ENCODE peak calls at places on chromosomes 3 and 15, in six cellular contexts. One of them, this sample, is unnamed.

GRCh38 chr3:23071758-23072157 is 131.4 kb upstream of the UBE2E2 start:
- DNase-seq in mesendoderm: no peak
- DNase-seq in mesenchymal stem cell: no peak
- DNase-seq in H9: no peak
- DNase-seq in PC-3: no peak
- DNase-seq in mammary epithelial cell: no peak
- DNase-seq in this sample: no peak

GRCh38 chr3:46516521-46516920 is 18.7 kb downstream of the RTP3 start:
- DNase-seq in mesenchymal stem cell: no peak
- DNase-seq in H9: no peak
- DNase-seq in PC-3: no peak
- DNase-seq in mammary epithelial cell: no peak
- DNase-seq in mesendoderm: no peak
- DNase-seq in this sample: no peak

GRCh38 chr3:184631339-184631965 is 69.9 kb downstream of the EPHB3 start:
- DNase-seq in PC-3: no peak
- DNase-seq in mesendoderm: no peak
- DNase-seq in mammary epithelial cell: no peak
- DNase-seq in mesenchymal stem cell: no peak
- DNase-seq in H9: no peak
- DNase-seq in this sample: no peak

GRCh38 chr3:197795200-197795599 is 4.1 kb downstream of the LRCH3 start:
- DNase-seq in mammary epithelial cell: peak; percentile 71
- DNase-seq in mesendoderm: no peak
- DNase-seq in PC-3: peak; percentile 66
- DNase-seq in mesenchymal stem cell: peak; percentile 66
- DNase-seq in H9: no peak
- DNase-seq in this sample: peak; percentile 32

GRCh38 chr3:21729888-21730459 is 21.0 kb downstream of the ZNF385D start:
- DNase-seq in mammary epithelial cell: peak; percentile 68
- DNase-seq in mesenchymal stem cell: no peak
- DNase-seq in mesendoderm: no peak
- DNase-seq in PC-3: no peak
- DNase-seq in H9: no peak
- DNase-seq in this sample: no peak

GRCh38 chr3:49701388-49702077 is 12.2 kb downstream of the RNF123 start:
- DNase-seq in mesenchymal stem cell: no peak
- DNase-seq in mammary epithelial cell: no peak
- DNase-seq in H9: peak; percentile 74
- DNase-seq in PC-3: no peak
- DNase-seq in mesendoderm: peak; percentile 57
- DNase-seq in this sample: no peak

GRCh38 chr15:80929689-80930088 is 59.9 kb downstream of the MESD start:
- DNase-seq in H9: no peak
- DNase-seq in mesenchymal stem cell: no peak
- DNase-seq in mesendoderm: no peak
- DNase-seq in PC-3: no peak
- DNase-seq in mammary epithelial cell: peak; percentile 12
- DNase-seq in this sample: peak; percentile 88

GRCh38 chr3:46517016-46517770 is 19.4 kb downstream of the RTP3 start:
- DNase-seq in H9: no peak
- DNase-seq in mesenchymal stem cell: peak; percentile 85
- DNase-seq in PC-3: peak; percentile 97
- DNase-seq in mesendoderm: no peak
- DNase-seq in mammary epithelial cell: peak; percentile 92
- DNase-seq in this sample: peak; percentile 90

GRCh38 chr3:19254189-19254588 is 105.9 kb downstream of the KCNH8 start:
- DNase-seq in mammary epithelial cell: no peak
- DNase-seq in mesenchymal stem cell: no peak
- DNase-seq in H9: no peak
- DNase-seq in mesendoderm: no peak
- DNase-seq in PC-3: no peak
- DNase-seq in this sample: no peak

DNA sequence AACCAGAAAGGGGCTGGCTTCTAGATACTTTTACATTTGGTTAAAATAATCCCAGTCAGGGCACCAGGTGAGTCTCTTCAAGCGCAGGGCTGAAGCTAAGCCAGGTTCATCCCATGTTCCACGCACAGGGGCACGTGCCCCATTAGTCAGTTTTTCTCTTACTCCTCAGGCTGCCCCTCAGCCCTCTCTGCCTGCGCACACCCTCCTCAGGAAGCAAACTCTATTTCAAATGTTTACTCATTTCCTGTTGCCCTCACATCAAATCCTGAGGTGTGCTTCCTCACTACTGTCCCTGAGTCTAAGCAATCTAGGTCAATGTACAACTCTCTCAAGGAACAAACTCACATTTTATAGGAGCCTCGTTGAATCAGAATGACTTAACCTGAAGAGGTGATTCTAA is 48.5 kb downstream of the THBS1 start:
- DNase-seq in mesendoderm: no peak
- DNase-seq in H9: no peak
- DNase-seq in mesenchymal stem cell: peak; percentile 46
- DNase-seq in PC-3: peak; percentile 84
- DNase-seq in mammary epithelial cell: peak; percentile 79
- DNase-seq in this sample: peak; percentile 63
- H3K9ac ChIP-seq in mesendoderm: no peak overlapping the region
- H3K9ac ChIP-seq in H9: no peak overlapping the region
- H3K9ac ChIP-seq in mesenchymal stem cell: no peak overlapping the region
- H3K9ac ChIP-seq in PC-3: peak overlapping the region; percentile 23
- H3K9ac ChIP-seq in mammary epithelial cell: no peak overlapping the region
- H3K9ac ChIP-seq in this sample: no peak overlapping the region

GRCh38 chr15:75058127-75058905 is 34.9 kb downstream of the PPCDC start:
- DNase-seq in mammary epithelial cell: no peak
- DNase-seq in H9: no peak
- DNase-seq in PC-3: peak; percentile 23
- DNase-seq in mesendoderm: peak; percentile 96
- DNase-seq in mesenchymal stem cell: no peak
- DNase-seq in this sample: peak; percentile 63
- H3K9ac ChIP-seq in mammary epithelial cell: no peak overlapping the region
- H3K9ac ChIP-seq in H9: no peak overlapping the region
- H3K9ac ChIP-seq in PC-3: no peak overlapping the region
- H3K9ac ChIP-seq in mesendoderm: peak overlapping the region; percentile 13
- H3K9ac ChIP-seq in mesenchymal stem cell: no peak overlapping the region
- H3K9ac ChIP-seq in this sample: no peak overlapping the region

GRCh38 chr3:42408156-42408555 is 2.3 kb downstream of the LYZL4 start:
- DNase-seq in PC-3: no peak
- DNase-seq in H9: no peak
- DNase-seq in mammary epithelial cell: no peak
- DNase-seq in mesendoderm: no peak
- DNase-seq in mesenchymal stem cell: no peak
- DNase-seq in this sample: no peak

GRCh38 chr3:42412526-42413155 is 2.2 kb upstream of the LYZL4 start:
- DNase-seq in H9: no peak
- DNase-seq in mesenchymal stem cell: no peak
- DNase-seq in mesendoderm: no peak
- DNase-seq in mammary epithelial cell: no peak
- DNase-seq in PC-3: no peak
- DNase-seq in this sample: no peak

GRCh38 chr3:42410362-42410761 is at the start of gene LYZL4:
- DNase-seq in mammary epithelial cell: no peak
- DNase-seq in mesenchymal stem cell: no peak
- DNase-seq in mesendoderm: no peak
- DNase-seq in H9: no peak
- DNase-seq in PC-3: no peak
- DNase-seq in this sample: no peak

GRCh38 chr3:42406727-42407450 is 3.5 kb downstream of the LYZL4 start:
- DNase-seq in mesenchymal stem cell: no peak
- DNase-seq in mammary epithelial cell: no peak
- DNase-seq in H9: no peak
- DNase-seq in mesendoderm: no peak
- DNase-seq in PC-3: no peak
- DNase-seq in this sample: no peak

DNA sequence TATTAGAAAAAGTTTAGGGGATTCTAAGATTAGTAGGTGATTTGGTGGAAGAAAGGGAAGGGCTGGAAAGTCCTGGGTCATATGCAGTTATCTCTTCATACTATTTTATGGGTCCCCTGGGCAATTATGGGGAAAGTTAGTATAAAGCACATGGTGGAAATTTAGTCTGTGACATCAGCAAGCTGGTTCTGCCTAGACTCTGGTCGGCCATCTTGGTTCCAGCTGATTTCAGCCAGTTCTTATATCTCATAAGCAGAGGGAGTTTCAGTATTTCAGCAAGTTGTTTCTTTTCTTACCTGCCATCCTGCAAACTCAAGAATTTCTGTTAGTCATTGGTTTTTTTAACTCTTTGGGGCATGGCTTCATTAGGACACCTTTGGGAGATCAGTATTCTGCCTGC is 1.0 kb upstream of the LYZL4 start:
- DNase-seq in PC-3: no peak
- DNase-seq in mammary epithelial cell: no peak
- DNase-seq in mesendoderm: no peak
- DNase-seq in mesenchymal stem cell: no peak
- DNase-seq in H9: no peak
- DNase-seq in this sample: no peak
- H3K9ac ChIP-seq in PC-3: no peak overlapping the region
- H3K9ac ChIP-seq in mammary epithelial cell: no peak overlapping the region
- H3K9ac ChIP-seq in mesendoderm: no peak overlapping the region
- H3K9ac ChIP-seq in mesenchymal stem cell: no peak overlapping the region
- H3K9ac ChIP-seq in H9: no peak overlapping the region
- H3K9ac ChIP-seq in this sample: no peak overlapping the region

DNA sequence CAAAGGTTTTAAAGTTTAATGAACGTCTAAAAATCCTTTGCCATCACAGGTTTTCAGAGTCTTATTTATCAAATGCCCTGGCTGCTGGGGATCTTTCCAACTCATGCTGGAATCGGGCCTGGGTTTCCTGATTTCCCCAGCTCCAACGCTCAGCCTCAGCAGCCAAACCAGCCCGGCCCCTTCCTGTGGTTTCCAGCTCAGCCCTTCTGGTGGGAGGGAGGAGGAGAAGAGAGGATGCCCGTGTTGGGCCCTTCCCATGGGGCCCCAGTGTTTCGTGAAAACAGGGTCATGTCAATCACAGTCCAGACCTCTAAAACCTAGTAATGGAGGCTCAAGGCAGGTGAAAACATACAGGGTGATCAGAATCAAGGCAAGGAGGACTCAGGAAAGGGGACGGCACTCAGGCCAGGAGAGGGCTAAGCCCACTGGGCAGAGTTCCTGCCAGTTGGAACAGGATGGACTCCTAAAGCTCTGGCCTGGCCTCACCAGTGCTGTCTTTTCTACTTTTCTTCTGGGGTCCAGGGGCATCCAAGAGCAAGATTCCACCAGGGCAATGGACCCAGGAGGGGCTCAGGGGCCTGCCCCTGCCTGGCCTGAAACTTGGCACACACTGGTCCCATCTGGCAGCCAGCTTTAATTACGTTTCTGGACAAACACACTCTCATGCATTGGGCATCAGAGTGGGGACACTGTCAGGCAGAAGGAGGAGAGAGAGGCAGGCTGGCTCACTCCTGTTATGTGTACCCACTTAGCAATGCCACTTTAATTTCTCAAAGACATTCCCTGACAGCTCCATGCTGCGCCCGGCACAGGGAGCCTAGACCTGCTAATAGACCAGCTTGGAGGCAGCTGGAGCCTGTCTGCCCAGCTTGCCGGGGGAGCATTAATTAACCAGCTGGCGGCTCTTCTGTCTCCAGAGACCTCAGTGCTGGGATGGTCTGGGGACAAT is 194.6 kb downstream of the FAM43A start:
- DNase-seq in mammary epithelial cell: no peak
- DNase-seq in H9: peak; percentile 28
- DNase-seq in PC-3: peak; percentile 11
- DNase-seq in mesendoderm: no peak
- DNase-seq in mesenchymal stem cell: no peak
- DNase-seq in this sample: peak; percentile 70
- H3K9ac ChIP-seq in mammary epithelial cell: no peak overlapping the region
- H3K9ac ChIP-seq in H9: no peak overlapping the region
- H3K9ac ChIP-seq in PC-3: no peak overlapping the region
- H3K9ac ChIP-seq in mesendoderm: no peak overlapping the region
- H3K9ac ChIP-seq in mesenchymal stem cell: no peak overlapping the region
- H3K9ac ChIP-seq in this sample: no peak overlapping the region

DNA sequence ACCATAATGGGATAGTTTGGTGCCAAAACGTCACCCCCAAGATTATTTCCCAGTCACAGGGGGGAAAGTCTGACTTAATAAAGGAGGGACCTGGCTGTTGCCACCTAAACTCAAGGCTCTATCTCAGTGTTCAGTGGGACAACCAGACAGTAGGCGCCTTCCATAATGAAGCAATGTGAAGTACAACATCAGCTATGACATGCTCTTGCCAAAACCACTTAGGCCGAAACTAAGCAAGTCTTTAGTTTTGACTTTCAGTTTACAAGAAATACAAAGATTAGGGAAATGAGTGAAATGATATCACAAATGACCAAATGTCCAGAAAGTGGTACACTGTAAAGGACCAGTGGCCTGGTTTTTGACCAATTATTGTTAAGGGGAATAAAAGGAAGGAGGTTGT is 32.9 kb downstream of the SOX14 start:
- DNase-seq in mesenchymal stem cell: no peak
- DNase-seq in H9: no peak
- DNase-seq in PC-3: no peak
- DNase-seq in mesendoderm: no peak
- DNase-seq in mammary epithelial cell: no peak
- DNase-seq in this sample: no peak
- H3K9ac ChIP-seq in mesenchymal stem cell: no peak overlapping the region
- H3K9ac ChIP-seq in H9: no peak overlapping the region
- H3K9ac ChIP-seq in PC-3: no peak overlapping the region
- H3K9ac ChIP-seq in mesendoderm: no peak overlapping the region
- H3K9ac ChIP-seq in mammary epithelial cell: no peak overlapping the region
- H3K9ac ChIP-seq in this sample: no peak overlapping the region

GRCh38 chr3:123755085-123755484 is 129.0 kb downstream of the MYLK start:
- DNase-seq in mesenchymal stem cell: no peak
- DNase-seq in PC-3: no peak
- DNase-seq in mesendoderm: peak; percentile 73
- DNase-seq in H9: no peak
- DNase-seq in mammary epithelial cell: no peak
- DNase-seq in this sample: no peak
- H3K9ac ChIP-seq in mesenchymal stem cell: no peak overlapping the region
- H3K9ac ChIP-seq in PC-3: no peak overlapping the region
- H3K9ac ChIP-seq in mesendoderm: no peak overlapping the region
- H3K9ac ChIP-seq in H9: no peak overlapping the region
- H3K9ac ChIP-seq in mammary epithelial cell: no peak overlapping the region
- H3K9ac ChIP-seq in this sample: no peak overlapping the region

GRCh38 chr15:88124199-88124598 is 132.3 kb downstream of the NTRK3 start:
- DNase-seq in mesenchymal stem cell: no peak
- DNase-seq in mammary epithelial cell: no peak
- DNase-seq in H9: no peak
- DNase-seq in mesendoderm: peak; percentile 2
- DNase-seq in PC-3: no peak
- DNase-seq in this sample: no peak
- H3K9ac ChIP-seq in mesenchymal stem cell: no peak overlapping the region
- H3K9ac ChIP-seq in mammary epithelial cell: no peak overlapping the region
- H3K9ac ChIP-seq in H9: no peak overlapping the region
- H3K9ac ChIP-seq in mesendoderm: no peak overlapping the region
- H3K9ac ChIP-seq in PC-3: no peak overlapping the region
- H3K9ac ChIP-seq in this sample: no peak overlapping the region